ENCODE peak calls at places on chromosomes 6 and 20, in ten cellular contexts. T is A549, M is ovary, E is tibial nerve, U is K562, A is GM12878, Y is suprapubic skin, J is SK-N-SH, V is transverse colon, W is H1. Q is an unnamed sample. For H3K4me1, the result is how much of the 10 kb centered on the place peaks cover.

GRCh38 chr6:129748901-129749748 is 39.1 kb upstream of the ARHGAP18 start:
- DNase-seq in T (no peak), M (no peak), E (no peak), U (no peak), A (no peak), Y (no peak), J (no peak), V (no peak), W (no peak), Q (no peak)

GRCh38 chr6:33781105-33781975 is 7.6 kb downstream of the LEMD2 start:
- DNase-seq in T (peak), M (no peak), E (no peak), U (no peak), A (no peak), Y (no peak), J (no peak), V (no peak), W (peak), Q (no peak)

GRCh38 chr6:124962617-124963415 is 579 bp downstream of the RNF217 start:
- DNase-seq in T (peak), M (peak), E (peak), U (peak), A (no peak), Y (no peak), J (peak), V (peak), W (peak), Q (peak)

GRCh38 chr20:62652051-62652893 is 10.0 kb downstream of the SLCO4A1 start:
- DNase-seq in T (peak), M (peak), E (peak), U (peak), A (peak), Y (peak), J (peak), V (peak), W (peak), Q (peak)

GRCh38 chr6:121247386-121247785 is 86.9 kb downstream of the TBC1D32 start:
- DNase-seq in T (no peak), M (no peak), E (no peak), U (no peak), A (no peak), Y (no peak), J (no peak), V (no peak), W (no peak), Q (no peak)

GRCh38 chr20:32207626-32208498 is at the start of the genes PLAGL2 and POFUT1:
- DNase-seq in T (peak), M (peak), E (peak), U (peak), A (peak), Y (peak), J (peak), V (peak), W (peak), Q (peak)

GRCh38 chr20:38125157-38126056 is 39.7 kb downstream of the TGM2 start:
- DNase-seq in T (no peak), M (peak), E (peak), U (no peak), A (no peak), Y (peak), J (no peak), V (peak), W (peak), Q (no peak)

GRCh38 chr20:50003253-50003656 is 20.5 kb downstream of the SNAI1 start:
- DNase-seq in T (no peak), M (no peak), E (no peak), U (no peak), A (no peak), Y (no peak), J (no peak), V (no peak), W (no peak), Q (no peak)

GRCh38 chr6:137363805-137364138 is 130.4 kb downstream of the OLIG3 start:
- DNase-seq in T (no peak), M (no peak), E (no peak), U (no peak), A (no peak), Y (no peak), J (no peak), V (no peak), W (no peak), Q (no peak)

GRCh38 chr20:62203378-62204030 is 16.6 kb downstream of the HRH3 start:
- DNase-seq in T (no peak), M (no peak), E (no peak), U (no peak), A (no peak), Y (no peak), J (no peak), V (no peak), W (no peak), Q (no peak)

GRCh38 chr6:33343953-33344611 is 26.5 kb upstream of the ZBTB22 start:
- DNase-seq in T (no peak), M (no peak), E (no peak), U (no peak), A (no peak), Y (no peak), J (no peak), V (no peak), W (no peak), Q (no peak)

GRCh38 chr6:157651731-157652490 is 171.1 kb upstream of the SNX9 start:
- DNase-seq in T (no peak), M (no peak), E (no peak), U (no peak), A (no peak), Y (peak), J (no peak), V (no peak), W (no peak), Q (no peak)

GRCh38 chr6:89118931-89119330 is 1.1 kb upstream of the SRSF12 start:
- DNase-seq in T (no peak), M (no peak), E (no peak), U (no peak), A (no peak), Y (no peak), J (peak), V (no peak), W (no peak), Q (no peak)

GRCh38 chr6:150250826-150251225 is 108.0 kb downstream of the PPP1R14C start:
- DNase-seq in T (no peak), M (no peak), E (no peak), U (peak), A (no peak), Y (no peak), J (no peak), V (no peak), W (no peak), Q (no peak)

GRCh38 chr6:53615633-53616449 is 49.7 kb downstream of the KLHL31 start:
- DNase-seq in T (peak), M (no peak), E (no peak), U (peak), A (no peak), Y (no peak), J (no peak), V (peak), W (no peak), Q (no peak)

GRCh38 chr6:33492093-33492492 is 37.7 kb downstream of the ZBTB9 start:
- DNase-seq in T (no peak), M (no peak), E (no peak), U (peak), A (no peak), Y (no peak), J (no peak), V (no peak), W (no peak), Q (no peak)

DNA sequence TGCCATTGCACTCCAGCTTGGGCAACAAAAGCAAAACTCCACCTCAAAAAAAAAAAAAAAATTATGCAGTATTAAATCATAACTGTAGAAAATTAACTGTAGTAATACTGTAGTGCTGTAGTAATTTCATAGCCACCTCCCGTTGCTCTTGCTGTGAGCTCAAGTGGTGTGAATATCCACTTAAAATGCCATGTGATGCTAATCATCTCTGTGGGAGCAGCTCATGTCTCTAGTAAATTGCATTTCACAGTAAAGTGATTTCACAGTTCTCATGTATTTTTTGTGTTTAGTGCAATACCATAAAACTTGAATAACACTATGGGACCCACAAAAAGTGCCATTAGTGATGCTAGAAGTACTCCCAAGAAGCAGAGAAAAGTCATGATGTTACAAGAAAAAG is 14.4 kb upstream of the FAM217A start:
- DNase-seq in T (no peak), M (no peak), E (no peak), U (no peak), A (no peak), Y (no peak), J (no peak), V (no peak), W (no peak), Q (no peak)
- H3K27ac ChIP-seq in T (no peak), M (no peak), E (no peak), U (no peak), A (no peak), Y (no peak), J (no peak), V (no peak), W (no peak), Q (no peak)

DNA sequence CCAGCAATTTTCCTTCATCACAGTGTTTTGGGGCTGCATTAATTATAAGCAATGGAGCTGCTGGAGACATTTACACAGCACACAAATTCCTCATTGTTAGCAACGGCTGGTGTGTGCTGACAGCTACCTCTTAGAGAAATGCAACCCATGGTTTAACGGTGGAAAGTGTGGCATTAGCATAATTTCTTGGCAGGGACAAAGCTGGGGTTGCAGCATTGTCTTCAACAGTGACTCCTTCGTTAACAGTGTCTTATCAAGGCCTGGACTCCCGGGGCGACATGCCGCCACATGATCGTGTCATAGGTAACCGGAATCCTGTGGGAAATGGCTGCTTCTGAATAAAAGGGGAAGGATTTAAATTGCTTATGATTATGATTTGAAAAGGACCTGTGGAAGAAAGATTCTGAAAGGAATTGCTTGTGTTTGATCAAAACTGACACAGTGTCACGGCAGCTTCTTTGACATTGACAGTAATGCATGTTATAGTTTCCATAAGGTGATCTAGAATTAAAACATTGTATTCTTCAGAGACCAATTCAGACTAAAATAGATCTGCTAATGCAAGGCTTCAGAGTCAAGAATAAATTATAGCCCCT is 128.0 kb downstream of the UST start:
- DNase-seq in T (no peak), M (no peak), E (no peak), U (no peak), A (no peak), Y (no peak), J (no peak), V (no peak), W (no peak), Q (no peak)
- TF ChIP-seq EP300 in T (no peak), M (no peak), E (no peak), U (no peak), A (no peak), Y (no peak), J (no peak), V (no peak), W (no peak), Q (no peak)

GRCh38 chr20:24980321-24981053 is 12.1 kb downstream of the APMAP start:
- DNase-seq in T (no peak), M (no peak), E (no peak), U (no peak), A (no peak), Y (peak), J (no peak), V (no peak), W (peak), Q (no peak)
- H3K4me1 ChIP-seq in T (under half), M (under half), E (under half), U (under half), A (under half), Y (under half), J (under half), V (under half), W (under half), Q (under half)

GRCh38 chr20:57292611-57293010 is 26.2 kb upstream of the BMP7 start:
- DNase-seq in T (no peak), M (no peak), E (no peak), U (no peak), A (no peak), Y (no peak), J (no peak), V (no peak), W (no peak), Q (no peak)

GRCh38 chr20:57293998-57294397 is 27.6 kb upstream of the BMP7 start:
- DNase-seq in T (no peak), M (no peak), E (no peak), U (no peak), A (no peak), Y (no peak), J (no peak), V (no peak), W (no peak), Q (no peak)

GRCh38 chr20:57301026-57301425 is 28.6 kb upstream of the SPO11 start:
- DNase-seq in T (no peak), M (no peak), E (no peak), U (no peak), A (no peak), Y (no peak), J (no peak), V (no peak), W (no peak), Q (peak)

GRCh38 chr20:57294558-57294957 is 28.1 kb upstream of the BMP7 start:
- DNase-seq in T (no peak), M (no peak), E (no peak), U (no peak), A (no peak), Y (no peak), J (no peak), V (no peak), W (no peak), Q (no peak)

GRCh38 chr20:57298457-57298856 is 31.1 kb upstream of the SPO11 start:
- DNase-seq in T (no peak), M (no peak), E (no peak), U (no peak), A (no peak), Y (no peak), J (no peak), V (no peak), W (no peak), Q (no peak)
- H3K27ac ChIP-seq in T (no peak), M (no peak), E (no peak), U (no peak), A (no peak), Y (no peak), J (no peak), V (no peak), W (no peak), Q (no peak)

GRCh38 chr6:135728589-135728988 is 122.9 kb upstream of the PDE7B start:
- DNase-seq in T (no peak), M (no peak), E (no peak), U (no peak), A (no peak), Y (no peak), J (no peak), V (no peak), W (no peak), Q (no peak)

GRCh38 chr6:135731116-135731515 is 120.4 kb upstream of the PDE7B start:
- DNase-seq in T (no peak), M (no peak), E (no peak), U (no peak), A (no peak), Y (no peak), J (no peak), V (no peak), W (no peak), Q (no peak)
- TF ChIP-seq EP300 in T (no peak), M (no peak), E (no peak), U (no peak), A (no peak), Y (no peak), J (no peak), V (no peak), W (no peak), Q (no peak)

GRCh38 chr6:9634776-9635175 is 780.1 kb downstream of the TFAP2A start:
- DNase-seq in T (no peak), M (no peak), E (no peak), U (no peak), A (no peak), Y (no peak), J (no peak), V (no peak), W (no peak), Q (no peak)

GRCh38 chr6:9628819-9629218 is 786.1 kb downstream of the TFAP2A start:
- DNase-seq in T (no peak), M (no peak), E (no peak), U (no peak), A (no peak), Y (no peak), J (no peak), V (no peak), W (no peak), Q (no peak)

GRCh38 chr6:9632026-9632425 is 782.8 kb downstream of the TFAP2A start:
- DNase-seq in T (no peak), M (no peak), E (no peak), U (no peak), A (no peak), Y (no peak), J (no peak), V (no peak), W (no peak), Q (no peak)
- H3K4me1 ChIP-seq in T (under half), M (under half), E (under half), U (under half), A (under half), Y (under half), J (under half), V (under half), W (under half), Q (under half)

Q was measured in upper lobe of left lung.